ENCODE peak calls at places on chromosomes 16 and 17, in seven cellular contexts. G, Y, F, I, X, L and Z are unnamed samples.

GRCh38 chr16:88452485-88453216 is 429 bp upstream of the ZFPM1 start:
- DNase-seq in G (peak; percentile 62), Y (peak; percentile 95), F (peak; percentile 92), I (peak; percentile 99), X (peak; percentile 93), L (peak; percentile 100), Z (peak; percentile 98)

GRCh38 chr17:76151896-76152454 is 10.9 kb upstream of the FOXJ1 start:
- DNase-seq in G (no peak), Y (no peak), F (no peak), I (no peak), X (no peak), L (no peak), Z (no peak)

GRCh38 chr17:82794781-82795505 is 43.1 kb downstream of the TBCD start:
- DNase-seq in G (no peak), Y (no peak), F (no peak), I (no peak), X (no peak), L (no peak), Z (no peak)

GRCh38 chr17:43679401-43679800 is 17.7 kb upstream of the MEOX1 start:
- DNase-seq in G (no peak), Y (no peak), F (no peak), I (no peak), X (no peak), L (no peak), Z (no peak)

GRCh38 chr16:2912330-2913199 is 834 bp downstream of the FLYWCH1 start:
- DNase-seq in G (no peak), Y (peak; percentile 39), F (no peak), I (peak; percentile 26), X (peak; percentile 53), L (peak; percentile 31), Z (peak; percentile 63)

GRCh38 chr17:66348605-66349165 is 46.3 kb downstream of the PRKCA start:
- DNase-seq in G (peak; percentile 39), Y (peak; percentile 21), F (no peak), I (no peak), X (peak; percentile 85), L (no peak), Z (no peak)

GRCh38 chr17:83078378-83079339 is 750 bp upstream of the METRNL start:
- DNase-seq in G (no peak), Y (no peak), F (no peak), I (peak; percentile 25), X (no peak), L (peak; percentile 27), Z (no peak)

GRCh38 chr16:85593503-85594195 is 19.5 kb upstream of the GSE1 start:
- DNase-seq in G (no peak), Y (no peak), F (no peak), I (no peak), X (no peak), L (no peak), Z (no peak)

GRCh38 chr17:69358688-69359596 is 32.0 kb upstream of the ABCA5 start:
- DNase-seq in G (no peak), Y (peak; percentile 11), F (no peak), I (no peak), X (no peak), L (peak; percentile 8), Z (peak; percentile 86)

GRCh38 chr17:40563371-40564052 is 1.8 kb downstream of the CCR7 start:
- DNase-seq in G (no peak), Y (no peak), F (no peak), I (no peak), X (no peak), L (no peak), Z (no peak)

GRCh38 chr17:58468944-58469343 is 19.3 kb downstream of the HSF5 start:
- DNase-seq in G (no peak), Y (no peak), F (no peak), I (no peak), X (no peak), L (no peak), Z (no peak)

GRCh38 chr17:59825533-59826316 is 67.0 kb downstream of the TUBD1 start:
- DNase-seq in G (no peak), Y (no peak), F (no peak), I (no peak), X (peak; percentile 80), L (no peak), Z (no peak)

GRCh38 chr17:72119963-72120877 is 600 bp upstream of the SOX9 start:
- DNase-seq in G (no peak), Y (no peak), F (no peak), I (no peak), X (peak; percentile 77), L (peak; percentile 43), Z (peak; percentile 80)

GRCh38 chr16:56872863-56873391 is 7.9 kb downstream of the SLC12A3 start:
- DNase-seq in G (no peak), Y (peak; percentile 74), F (no peak), I (no peak), X (no peak), L (no peak), Z (no peak)

GRCh38 chr16:79093554-79093967 is 507.0 kb downstream of the MAF start:
- DNase-seq in G (no peak), Y (peak; percentile 97), F (no peak), I (no peak), X (no peak), L (no peak), Z (no peak)

GRCh38 chr16:1647904-1648303 is 30.2 kb upstream of the JPT2 start:
- DNase-seq in G (no peak), Y (peak; percentile 94), F (no peak), I (no peak), X (no peak), L (no peak), Z (no peak)

GRCh38 chr17:7296189-7296861 is 1.9 kb upstream of the YBX2 start:
- DNase-seq in G (no peak), Y (peak; percentile 91), F (no peak), I (peak; percentile 57), X (peak; percentile 86), L (peak; percentile 95), Z (peak; percentile 90)

GRCh38 chr17:83109793-83110645 is 30.6 kb downstream of the METRNL start:
- DNase-seq in G (peak; percentile 65), Y (no peak), F (no peak), I (no peak), X (peak; percentile 99), L (no peak), Z (no peak)

GRCh38 chr16:69595127-69596036 is 29.6 kb downstream of the NFAT5 start:
- DNase-seq in G (no peak), Y (no peak), F (no peak), I (no peak), X (peak; percentile 58), L (no peak), Z (no peak)

GRCh38 chr16:13909872-13910303 is 10.1 kb upstream of the ERCC4 start:
- DNase-seq in G (no peak), Y (no peak), F (no peak), I (no peak), X (peak; percentile 6), L (no peak), Z (no peak)

GRCh38 chr16:56357291-56357764 is 68.0 kb downstream of the AMFR start:
- DNase-seq in G (no peak), Y (no peak), F (no peak), I (no peak), X (peak; percentile 48), L (no peak), Z (peak; percentile 48)

GRCh38 chr17:78944026-78944425 is 18.8 kb upstream of the TIMP2 start:
- DNase-seq in G (no peak), Y (no peak), F (no peak), I (no peak), X (no peak), L (no peak), Z (no peak)

GRCh38 chr17:16512011-16512410 is 20.0 kb upstream of the LRRC75A start:
- DNase-seq in G (no peak), Y (peak; percentile 47), F (no peak), I (no peak), X (no peak), L (no peak), Z (no peak)

GRCh38 chr17:81290230-81290629 is 4.9 kb downstream of the SLC38A10 start:
- DNase-seq in G (no peak), Y (no peak), F (no peak), I (no peak), X (no peak), L (no peak), Z (no peak)

GRCh38 chr16:80824623-80825364 is 20.4 kb upstream of the CDYL2 start:
- DNase-seq in G (peak; percentile 11), Y (peak; percentile 57), F (peak; percentile 23), I (no peak), X (peak; percentile 41), L (peak; percentile 25), Z (peak; percentile 82)

GRCh38 chr17:4808378-4808767 is 1.4 kb downstream of the PLD2 start:
- DNase-seq in G (no peak), Y (no peak), F (no peak), I (no peak), X (no peak), L (no peak), Z (no peak)

GRCh38 chr16:2253293-2253692 is 1.9 kb upstream of the ECI1 start:
- DNase-seq in G (no peak), Y (no peak), F (no peak), I (no peak), X (no peak), L (no peak), Z (no peak)

GRCh38 chr17:81416612-81417011 is 21.4 kb downstream of the BAHCC1 start:
- DNase-seq in G (no peak), Y (no peak), F (no peak), I (no peak), X (no peak), L (no peak), Z (no peak)

GRCh38 chr17:72603346-72604242 is 482.8 kb downstream of the SOX9 start:
- DNase-seq in G (no peak), Y (no peak), F (no peak), I (no peak), X (peak; percentile 74), L (no peak), Z (no peak)

GRCh38 chr17:82105417-82105881 is 7.4 kb upstream of the FASN start:
- DNase-seq in G (no peak), Y (no peak), F (no peak), I (no peak), X (no peak), L (no peak), Z (peak; percentile 52)

GRCh38 chr17:17613708-17614114 is 22.2 kb upstream of the PEMT start:
- DNase-seq in G (no peak), Y (peak; percentile 75), F (no peak), I (no peak), X (peak; percentile 65), L (peak; percentile 59), Z (peak; percentile 84)

GRCh38 chr16:64615647-64616280 is 506.1 kb downstream of the CDH11 start:
- DNase-seq in G (no peak), Y (no peak), F (no peak), I (no peak), X (peak; percentile 6), L (no peak), Z (no peak)

GRCh38 chr17:82097919-82098168 is 192 bp downstream of the FASN start:
- DNase-seq in G (no peak), Y (no peak), F (no peak), I (no peak), X (no peak), L (no peak), Z (no peak)

GRCh38 chr17:6096201-6097004 is 26.2 kb downstream of the WSCD1 start:
- DNase-seq in G (no peak), Y (no peak), F (no peak), I (no peak), X (no peak), L (no peak), Z (no peak)

GRCh38 chr17:65593870-65594584 is 32.6 kb upstream of the AXIN2 start:
- DNase-seq in G (no peak), Y (peak; percentile 9), F (no peak), I (no peak), X (peak; percentile 44), L (no peak), Z (no peak)